ENCODE peak calls at places on chromosomes 5 and 9, in seven cellular contexts. A is T-helper 17 cell, U is progenitor cell of endocrine pancreas, K is left cardiac atrium, Z is activated gamma-delta T cell treated with Interleukin-2 at 50 U/mL for 16 hours, J is GM04504, C is amniotic stem cell. F is an unnamed sample.

GRCh38 chr5:170315154-170315553 is 17.6 kb upstream of the LCP2 start:
- DNase-seq in U (no peak), Z (no peak), K (peak), C (no peak), A (no peak), J (no peak), F (no peak)

GRCh38 chr9:64773491-64773931 is 511.5 kb downstream of the FOXD4L5 start:
- DNase-seq in K (peak), C (no peak), U (peak), Z (peak), J (no peak), A (peak), F (no peak)

GRCh38 chr9:85431396-85432102 is 310.2 kb downstream of the AGTPBP1 start:
- DNase-seq in K (no peak), A (no peak), U (no peak), Z (no peak), J (no peak), C (no peak), F (no peak)

GRCh38 chr5:17203329-17204132 is 13.9 kb upstream of the BASP1 start:
- DNase-seq in U (no peak), A (no peak), J (peak), C (peak), K (no peak), Z (no peak), F (no peak)

GRCh38 chr5:144547098-144547499 is 376.4 kb downstream of the KCTD16 start:
- DNase-seq in J (no peak), U (no peak), C (peak), K (no peak), Z (no peak), A (no peak), F (no peak)

GRCh38 chr5:36630201-36630968 is 24.0 kb downstream of the SLC1A3 start:
- DNase-seq in Z (no peak), K (no peak), J (no peak), C (no peak), A (no peak), U (no peak), F (no peak)

GRCh38 chr5:172983542-172984243 is at the start of gene ATP6V0E1:
- DNase-seq in C (peak), A (peak), Z (peak), U (peak), J (peak), K (peak), F (peak)

GRCh38 chr9:113416149-113416726 is 5.7 kb downstream of the C9orf43 start:
- DNase-seq in J (no peak), A (no peak), Z (no peak), U (no peak), C (no peak), K (no peak), F (no peak)

GRCh38 chr5:57383093-57383861 is 99.3 kb downstream of the ACTBL2 start:
- DNase-seq in Z (no peak), K (peak), J (peak), C (peak), A (no peak), U (no peak), F (no peak)

GRCh38 chr5:72107874-72108199 is 562 bp downstream of the MAP1B start:
- DNase-seq in K (no peak), U (no peak), J (no peak), Z (no peak), C (no peak), A (no peak), F (no peak)

GRCh38 chr5:151020304-151021031 is at the start of gene GPX3:
- DNase-seq in U (peak), K (peak), C (no peak), J (no peak), A (no peak), Z (peak), F (no peak)

GRCh38 chr9:85173967-85174366 is 504.4 kb downstream of the NTRK2 start:
- DNase-seq in Z (no peak), J (no peak), K (no peak), C (no peak), A (no peak), U (no peak), F (no peak)

GRCh38 chr5:170278611-170279500 is 18.7 kb downstream of the LCP2 start:
- DNase-seq in A (peak), J (no peak), Z (peak), K (peak), C (no peak), U (no peak), F (peak)

GRCh38 chr5:9829621-9830020 is 199.5 kb upstream of the TAS2R1 start:
- DNase-seq in U (no peak), K (no peak), A (no peak), J (no peak), C (no peak), Z (no peak), F (no peak)

GRCh38 chr5:123937230-123937629 is 425.3 kb downstream of the CSNK1G3 start:
- DNase-seq in A (no peak), Z (no peak), K (no peak), J (peak), C (peak), U (no peak), F (no peak)

GRCh38 chr5:54993318-54993717 is 7.9 kb upstream of the ESM1 start:
- DNase-seq in C (no peak), J (no peak), K (no peak), A (no peak), Z (no peak), U (no peak), F (no peak)

GRCh38 chr9:131100445-131100844 is 4.1 kb downstream of the AIF1L start:
- DNase-seq in C (no peak), J (no peak), A (no peak), K (no peak), Z (no peak), U (no peak), F (no peak)

GRCh38 chr9:127347831-127348699 is 48.9 kb upstream of the SLC2A8 start:
- DNase-seq in K (no peak), U (no peak), C (peak), J (no peak), Z (no peak), A (no peak), F (no peak)